ENCODE peak calls at places on chromosomes 3 and 15, in eight cellular contexts. One of them, this sample, is unnamed.

GRCh38 chr3:87488725-87489124 is 212.3 kb upstream of the POU1F1 start:
- DNase-seq in spleen: no peak
- DNase-seq in transverse colon: no peak
- DNase-seq in esophagus muscularis mucosa: no peak
- DNase-seq in SK-N-SH: no peak
- DNase-seq in GM23338: no peak
- DNase-seq in breast epithelium: no peak
- DNase-seq in HepG2: no peak
- DNase-seq in this sample: no peak

GRCh38 chr3:183018416-183019192 is 38.3 kb upstream of the DCUN1D1 start:
- DNase-seq in transverse colon: no peak
- DNase-seq in spleen: no peak
- DNase-seq in SK-N-SH: no peak
- DNase-seq in breast epithelium: no peak
- DNase-seq in HepG2: no peak
- DNase-seq in esophagus muscularis mucosa: no peak
- DNase-seq in GM23338: no peak
- DNase-seq in this sample: no peak

GRCh38 chr3:160482796-160483195 is 33.2 kb upstream of the TRIM59 start:
- DNase-seq in GM23338: no peak
- DNase-seq in breast epithelium: no peak
- DNase-seq in esophagus muscularis mucosa: no peak
- DNase-seq in spleen: no peak
- DNase-seq in SK-N-SH: no peak
- DNase-seq in transverse colon: no peak
- DNase-seq in HepG2: no peak
- DNase-seq in this sample: no peak

GRCh38 chr15:99708563-99708962 is 24.7 kb downstream of the LYSMD4 start:
- DNase-seq in spleen: no peak
- DNase-seq in esophagus muscularis mucosa: no peak
- DNase-seq in transverse colon: peak
- DNase-seq in breast epithelium: peak
- DNase-seq in GM23338: no peak
- DNase-seq in HepG2: no peak
- DNase-seq in SK-N-SH: no peak
- DNase-seq in this sample: peak

GRCh38 chr3:87333393-87333892 is 57.1 kb upstream of the POU1F1 start:
- DNase-seq in breast epithelium: no peak
- DNase-seq in esophagus muscularis mucosa: no peak
- DNase-seq in SK-N-SH: no peak
- DNase-seq in GM23338: no peak
- DNase-seq in transverse colon: no peak
- DNase-seq in HepG2: peak
- DNase-seq in spleen: no peak
- DNase-seq in this sample: peak

GRCh38 chr15:88864861-88865497 is 30.4 kb downstream of the HAPLN3 start:
- DNase-seq in breast epithelium: no peak
- DNase-seq in transverse colon: no peak
- DNase-seq in HepG2: no peak
- DNase-seq in esophagus muscularis mucosa: no peak
- DNase-seq in GM23338: no peak
- DNase-seq in spleen: no peak
- DNase-seq in SK-N-SH: no peak
- DNase-seq in this sample: no peak

GRCh38 chr3:48410205-48411040 is 19.5 kb downstream of the PLXNB1 start:
- DNase-seq in esophagus muscularis mucosa: no peak
- DNase-seq in GM23338: no peak
- DNase-seq in spleen: peak
- DNase-seq in transverse colon: no peak
- DNase-seq in SK-N-SH: peak
- DNase-seq in HepG2: no peak
- DNase-seq in breast epithelium: peak
- DNase-seq in this sample: no peak

GRCh38 chr15:81939604-81940440 is 106.0 kb downstream of the MEX3B start:
- DNase-seq in HepG2: peak
- DNase-seq in SK-N-SH: peak
- DNase-seq in GM23338: peak
- DNase-seq in transverse colon: no peak
- DNase-seq in breast epithelium: no peak
- DNase-seq in esophagus muscularis mucosa: no peak
- DNase-seq in spleen: no peak
- DNase-seq in this sample: no peak

GRCh38 chr15:68815598-68815997 is 5.1 kb downstream of the ANP32A start:
- DNase-seq in SK-N-SH: no peak
- DNase-seq in GM23338: no peak
- DNase-seq in transverse colon: no peak
- DNase-seq in breast epithelium: no peak
- DNase-seq in esophagus muscularis mucosa: no peak
- DNase-seq in HepG2: no peak
- DNase-seq in spleen: no peak
- DNase-seq in this sample: no peak

GRCh38 chr15:39304931-39305728 is 275.7 kb upstream of the THBS1 start:
- DNase-seq in SK-N-SH: no peak
- DNase-seq in breast epithelium: no peak
- DNase-seq in GM23338: no peak
- DNase-seq in HepG2: no peak
- DNase-seq in esophagus muscularis mucosa: no peak
- DNase-seq in transverse colon: no peak
- DNase-seq in spleen: no peak
- DNase-seq in this sample: no peak

GRCh38 chr3:64311424-64311920 is 86.2 kb upstream of the PRICKLE2 start:
- DNase-seq in esophagus muscularis mucosa: peak
- DNase-seq in spleen: no peak
- DNase-seq in GM23338: no peak
- DNase-seq in HepG2: no peak
- DNase-seq in breast epithelium: no peak
- DNase-seq in SK-N-SH: no peak
- DNase-seq in transverse colon: no peak
- DNase-seq in this sample: no peak

GRCh38 chr3:107323723-107324122 is 53.5 kb upstream of the CCDC54 start:
- DNase-seq in HepG2: no peak
- DNase-seq in esophagus muscularis mucosa: no peak
- DNase-seq in breast epithelium: no peak
- DNase-seq in transverse colon: no peak
- DNase-seq in spleen: no peak
- DNase-seq in GM23338: no peak
- DNase-seq in SK-N-SH: no peak
- DNase-seq in this sample: no peak

GRCh38 chr3:183182073-183182472 is 19.5 kb upstream of the LAMP3 start:
- DNase-seq in spleen: no peak
- DNase-seq in SK-N-SH: no peak
- DNase-seq in HepG2: no peak
- DNase-seq in breast epithelium: no peak
- DNase-seq in esophagus muscularis mucosa: no peak
- DNase-seq in transverse colon: no peak
- DNase-seq in GM23338: no peak
- DNase-seq in this sample: no peak

GRCh38 chr3:152834354-152835310 is at the start of gene P2RY1:
- DNase-seq in esophagus muscularis mucosa: no peak
- DNase-seq in breast epithelium: peak
- DNase-seq in HepG2: no peak
- DNase-seq in SK-N-SH: peak
- DNase-seq in transverse colon: peak
- DNase-seq in spleen: peak
- DNase-seq in GM23338: peak
- DNase-seq in this sample: peak

DNA sequence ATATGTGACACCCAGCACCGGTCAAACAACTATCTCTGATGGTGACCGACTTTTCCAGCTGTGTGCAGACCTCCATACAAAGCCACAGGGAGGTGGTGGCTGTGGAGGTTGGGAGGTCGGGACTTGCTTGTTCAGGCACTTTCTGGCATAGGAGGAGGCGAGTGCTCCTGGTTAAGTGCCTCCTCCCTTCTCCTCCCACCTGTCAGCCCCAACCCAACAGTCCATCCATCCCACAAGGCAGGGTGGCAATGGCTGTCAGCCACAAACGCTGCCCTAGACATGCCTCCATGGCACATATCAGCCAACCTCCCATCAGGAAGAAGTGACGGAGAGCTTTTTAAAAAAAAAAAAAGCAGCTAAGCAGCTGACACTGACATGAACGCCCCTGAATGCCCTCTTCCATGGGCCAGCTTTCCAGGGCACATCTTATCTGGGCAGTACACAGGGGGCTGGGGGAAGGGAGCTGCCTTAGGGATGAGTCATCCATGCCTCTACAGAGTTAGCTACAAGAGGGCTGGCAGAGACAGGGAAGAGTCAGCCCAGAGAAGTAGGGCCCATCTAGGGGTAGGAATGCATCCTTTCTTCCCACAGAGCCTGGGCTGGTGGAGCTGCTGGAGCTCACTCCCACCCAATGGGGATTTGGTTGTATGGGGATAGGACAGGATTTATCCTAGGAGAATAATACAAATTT is 41.2 kb downstream of the CCDC12 start:
- DNase-seq in HepG2: peak
- DNase-seq in esophagus muscularis mucosa: no peak
- DNase-seq in SK-N-SH: peak
- DNase-seq in breast epithelium: peak
- DNase-seq in spleen: peak
- DNase-seq in GM23338: peak
- DNase-seq in transverse colon: peak
- DNase-seq in this sample: peak
- TF ChIP-seq POLR2AphosphoS5 in HepG2: no peak
- TF ChIP-seq POLR2AphosphoS5 in esophagus muscularis mucosa: peak
- TF ChIP-seq POLR2AphosphoS5 in SK-N-SH: peak
- TF ChIP-seq POLR2AphosphoS5 in breast epithelium: peak
- TF ChIP-seq POLR2AphosphoS5 in spleen: peak
- TF ChIP-seq POLR2AphosphoS5 in GM23338: no peak
- TF ChIP-seq POLR2AphosphoS5 in transverse colon: peak
- TF ChIP-seq POLR2AphosphoS5 in this sample: peak

DNA sequence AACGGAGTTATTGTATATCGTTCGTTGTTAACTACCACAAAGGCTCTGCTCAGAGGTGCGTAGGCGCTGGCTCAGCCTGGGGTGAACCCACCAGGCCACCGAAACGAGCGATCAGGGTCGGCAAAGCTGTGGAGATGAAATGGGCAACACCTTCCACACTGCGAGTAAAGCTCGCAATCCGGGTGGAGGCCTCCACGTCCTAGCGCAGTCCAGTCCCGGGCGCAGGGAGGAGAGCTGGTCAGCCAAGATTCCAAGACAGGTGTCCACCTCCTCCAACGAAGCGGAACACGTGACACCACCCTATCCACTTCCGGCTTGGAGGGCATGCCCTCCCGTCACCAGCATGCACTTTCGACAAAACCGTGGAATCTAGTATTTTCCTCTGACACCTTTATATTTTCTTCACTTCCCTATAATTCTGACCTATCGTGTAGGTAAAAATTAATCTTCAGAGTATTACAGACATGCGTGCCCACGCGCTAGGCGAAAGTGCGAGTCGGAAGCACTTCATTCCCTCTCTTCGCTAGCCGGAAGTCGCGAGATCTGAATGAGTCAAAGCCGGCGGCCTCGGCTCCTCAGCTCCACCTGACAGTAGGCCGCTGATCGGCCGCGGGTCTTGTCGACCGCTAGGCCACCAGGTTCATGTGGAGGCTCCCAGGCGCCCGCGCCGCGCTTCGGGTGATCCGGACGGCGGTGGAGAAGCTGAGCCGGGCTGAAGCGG is at the start of gene PDE12:
- DNase-seq in HepG2: peak
- DNase-seq in transverse colon: peak
- DNase-seq in breast epithelium: peak
- DNase-seq in spleen: peak
- DNase-seq in SK-N-SH: peak
- DNase-seq in esophagus muscularis mucosa: peak
- DNase-seq in GM23338: peak
- DNase-seq in this sample: peak
- TF ChIP-seq CTCF in HepG2: peak
- TF ChIP-seq CTCF in transverse colon: no peak
- TF ChIP-seq CTCF in breast epithelium: no peak
- TF ChIP-seq CTCF in spleen: no peak
- TF ChIP-seq CTCF in SK-N-SH: no peak
- TF ChIP-seq CTCF in esophagus muscularis mucosa: no peak
- TF ChIP-seq CTCF in GM23338: no peak
- TF ChIP-seq CTCF in this sample: no peak

GRCh38 chr3:172750368-172751187 is at the start of gene ECT2:
- DNase-seq in spleen: peak
- DNase-seq in GM23338: peak
- DNase-seq in HepG2: peak
- DNase-seq in SK-N-SH: peak
- DNase-seq in esophagus muscularis mucosa: peak
- DNase-seq in transverse colon: peak
- DNase-seq in breast epithelium: peak
- DNase-seq in this sample: peak

GRCh38 chr3:172750069-172750367 is 508 bp upstream of the ECT2 start:
- DNase-seq in spleen: no peak
- DNase-seq in transverse colon: no peak
- DNase-seq in breast epithelium: no peak
- DNase-seq in esophagus muscularis mucosa: no peak
- DNase-seq in SK-N-SH: no peak
- DNase-seq in GM23338: no peak
- DNase-seq in HepG2: no peak
- DNase-seq in this sample: no peak

GRCh38 chr3:172752651-172753050 is 2.1 kb downstream of the ECT2 start:
- DNase-seq in GM23338: no peak
- DNase-seq in SK-N-SH: no peak
- DNase-seq in breast epithelium: no peak
- DNase-seq in spleen: no peak
- DNase-seq in esophagus muscularis mucosa: no peak
- DNase-seq in transverse colon: no peak
- DNase-seq in HepG2: no peak
- DNase-seq in this sample: no peak

GRCh38 chr3:172749201-172749965 is 1.1 kb upstream of the ECT2 start:
- DNase-seq in GM23338: peak
- DNase-seq in SK-N-SH: no peak
- DNase-seq in HepG2: peak
- DNase-seq in transverse colon: no peak
- DNase-seq in spleen: no peak
- DNase-seq in breast epithelium: no peak
- DNase-seq in esophagus muscularis mucosa: no peak
- DNase-seq in this sample: peak

GRCh38 chr3:172751188-172751571 is 654 bp downstream of the ECT2 start:
- DNase-seq in HepG2: no peak
- DNase-seq in transverse colon: no peak
- DNase-seq in esophagus muscularis mucosa: no peak
- DNase-seq in breast epithelium: no peak
- DNase-seq in SK-N-SH: peak
- DNase-seq in spleen: no peak
- DNase-seq in GM23338: no peak
- DNase-seq in this sample: peak
- TF ChIP-seq POLR2AphosphoS5 in HepG2: no peak
- TF ChIP-seq POLR2AphosphoS5 in transverse colon: no peak
- TF ChIP-seq POLR2AphosphoS5 in esophagus muscularis mucosa: no peak
- TF ChIP-seq POLR2AphosphoS5 in breast epithelium: no peak
- TF ChIP-seq POLR2AphosphoS5 in SK-N-SH: no peak
- TF ChIP-seq POLR2AphosphoS5 in spleen: no peak
- TF ChIP-seq POLR2AphosphoS5 in GM23338: no peak
- TF ChIP-seq POLR2AphosphoS5 in this sample: no peak

DNA sequence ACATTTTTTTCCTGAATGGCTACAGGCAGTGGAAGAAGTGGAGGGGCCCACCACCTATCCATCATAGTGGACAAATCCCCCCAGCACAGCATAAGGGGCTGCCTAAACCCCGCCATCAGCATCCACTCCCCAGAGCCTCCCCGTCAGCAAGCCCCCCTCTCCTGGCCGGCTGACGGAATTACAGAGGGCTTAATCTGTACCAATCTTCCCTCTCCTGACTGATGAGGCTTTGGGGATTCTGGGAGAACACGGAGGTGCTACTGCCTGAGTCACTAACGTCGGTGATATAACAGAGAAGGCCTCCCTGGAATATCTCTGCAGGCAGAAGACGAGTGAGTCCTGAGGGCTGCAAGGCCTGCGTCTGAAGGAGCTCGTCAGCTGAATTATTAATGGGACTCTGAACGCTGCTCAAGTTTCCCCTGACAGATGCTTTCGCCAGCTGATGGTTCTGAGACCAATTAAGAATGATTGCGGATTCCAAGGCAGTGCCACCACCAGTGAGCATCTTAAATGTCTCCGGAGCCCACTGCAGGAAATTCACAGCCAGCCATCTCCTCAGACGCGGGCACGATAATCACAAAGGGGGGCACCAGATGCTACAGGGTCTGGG is 147.7 kb downstream of the XXYLT1 start:
- DNase-seq in transverse colon: no peak
- DNase-seq in SK-N-SH: peak
- DNase-seq in esophagus muscularis mucosa: no peak
- DNase-seq in breast epithelium: no peak
- DNase-seq in HepG2: no peak
- DNase-seq in spleen: no peak
- DNase-seq in GM23338: peak
- DNase-seq in this sample: no peak
- TF ChIP-seq CTCF in transverse colon: no peak
- TF ChIP-seq CTCF in SK-N-SH: no peak
- TF ChIP-seq CTCF in esophagus muscularis mucosa: no peak
- TF ChIP-seq CTCF in breast epithelium: no peak
- TF ChIP-seq CTCF in HepG2: no peak
- TF ChIP-seq CTCF in spleen: no peak
- TF ChIP-seq CTCF in GM23338: peak
- TF ChIP-seq CTCF in this sample: no peak